ENCODE peak calls at places on chromosomes 3 and 15, in four cellular contexts. D is A549, X is NB4, C is heart left ventricle. O is an unnamed sample.

GRCh38 chr3:191235331-191236314 is 36.6 kb downstream of the OSTN start:
- DNase-seq in D (no peak), C (no peak), X (no peak), O (no peak)

GRCh38 chr3:78900426-78900825 is 867.4 kb downstream of the ROBO1 start:
- DNase-seq in X (no peak), D (no peak), C (no peak), O (no peak)

GRCh38 chr15:66827698-66828055 is 125.6 kb downstream of the SMAD6 start:
- DNase-seq in C (no peak), D (no peak), X (no peak), O (no peak)

GRCh38 chr3:45592830-45593707 is 1.5 kb upstream of the LIMD1 start:
- DNase-seq in C (peak; percentile 95), D (peak; percentile 92), X (peak; percentile 94), O (peak; percentile 93)

GRCh38 chr3:132596326-132596725 is 744 bp upstream of the ACKR4 start:
- DNase-seq in X (no peak), C (no peak), D (no peak), O (no peak)

GRCh38 chr3:27467545-27467944 is 16.6 kb downstream of the SLC4A7 start:
- DNase-seq in X (peak; percentile 53), C (no peak), D (peak; percentile 57), O (no peak)

GRCh38 chr3:27224197-27224596 is 145.0 kb downstream of the NEK10 start:
- DNase-seq in C (no peak), D (no peak), X (no peak), O (no peak)

GRCh38 chr3:57298041-57298440 is 5.6 kb upstream of the ASB14 start:
- DNase-seq in D (peak; percentile 27), C (no peak), X (no peak), O (no peak)

GRCh38 chr15:50355612-50355905 is 561 bp upstream of the GABPB1 start:
- DNase-seq in C (no peak), D (no peak), X (no peak), O (no peak)

GRCh38 chr15:60572462-60573214 is 93.7 kb upstream of the ICE2 start:
- DNase-seq in X (no peak), D (no peak), C (no peak), O (no peak)

GRCh38 chr3:23256741-23257435 is 53.8 kb downstream of the UBE2E2 start:
- DNase-seq in X (peak; percentile 11), C (no peak), D (no peak), O (no peak)

GRCh38 chr15:53918180-53919079 is 59.8 kb upstream of the UNC13C start:
- DNase-seq in D (peak; percentile 25), X (no peak), C (no peak), O (no peak)

GRCh38 chr3:7964899-7965298 is 536.7 kb upstream of the LMCD1 start:
- DNase-seq in C (no peak), D (no peak), X (no peak), O (no peak)

GRCh38 chr3:4805662-4806061 is 173.6 kb upstream of the BHLHE40 start:
- DNase-seq in C (no peak), X (no peak), D (no peak), O (no peak)

GRCh38 chr3:141306276-141306675 is 62.0 kb upstream of the ZBTB38 start:
- DNase-seq in X (no peak), D (no peak), C (no peak), O (no peak)

GRCh38 chr3:98612996-98613517 is 19.6 kb upstream of the CPOX start:
- DNase-seq in X (no peak), D (no peak), C (peak; percentile 51), O (no peak)

GRCh38 chr15:69604050-69604378 is 151.4 kb downstream of the RPLP1 start:
- DNase-seq in D (peak; percentile 85), C (no peak), X (peak; percentile 28), O (no peak)

GRCh38 chr3:31009881-31010280 is 115.4 kb upstream of the GADL1 start:
- DNase-seq in C (no peak), X (no peak), D (no peak), O (no peak)

GRCh38 chr15:80272987-80273386 is 21.0 kb upstream of the CTXND1 start:
- DNase-seq in C (no peak), X (no peak), D (no peak), O (no peak)

GRCh38 chr3:112931737-112932521 is 43.0 kb downstream of the CD200R1 start:
- DNase-seq in D (no peak), C (peak; percentile 54), X (peak; percentile 1), O (no peak)

GRCh38 chr15:100043069-100043641 is 298.6 kb downstream of the ADAMTS17 start:
- DNase-seq in C (no peak), D (peak; percentile 42), X (peak; percentile 25), O (no peak)

GRCh38 chr3:100032262-100032661 is 82.0 kb downstream of the FILIP1L start:
- DNase-seq in D (peak; percentile 11), X (no peak), C (no peak), O (no peak)

GRCh38 chr3:53842436-53843194 is 3.6 kb downstream of the CHDH start:
- DNase-seq in D (peak; percentile 48), C (no peak), X (no peak), O (peak; percentile 62)

GRCh38 chr15:79357566-79357965 is 46.7 kb downstream of the TMED3 start:
- DNase-seq in D (no peak), X (no peak), C (no peak), O (no peak)

GRCh38 chr15:34365073-34365825 is 1.7 kb downstream of the LPCAT4 start:
- DNase-seq in D (no peak), X (peak; percentile 53), C (no peak), O (no peak)

GRCh38 chr15:34370129-34370528 is 3.1 kb upstream of the LPCAT4 start:
- DNase-seq in D (no peak), C (no peak), X (peak; percentile 36), O (no peak)

GRCh38 chr15:34365836-34366235 is 1.2 kb downstream of the LPCAT4 start:
- DNase-seq in D (no peak), X (no peak), C (no peak), O (no peak)

GRCh38 chr15:34366271-34367043 is 539 bp downstream of the LPCAT4 start:
- DNase-seq in C (peak; percentile 81), X (peak; percentile 81), D (peak; percentile 66), O (peak; percentile 63)

GRCh38 chr15:34367128-34368081 is at the start of gene LPCAT4:
- DNase-seq in D (peak; percentile 96), C (peak; percentile 94), X (peak; percentile 93), O (peak; percentile 83)
- TF ChIP-seq POLR2A in D (peak; percentile 90), C (no peak), X (peak; percentile 88), O (peak; percentile 69)

DNA sequence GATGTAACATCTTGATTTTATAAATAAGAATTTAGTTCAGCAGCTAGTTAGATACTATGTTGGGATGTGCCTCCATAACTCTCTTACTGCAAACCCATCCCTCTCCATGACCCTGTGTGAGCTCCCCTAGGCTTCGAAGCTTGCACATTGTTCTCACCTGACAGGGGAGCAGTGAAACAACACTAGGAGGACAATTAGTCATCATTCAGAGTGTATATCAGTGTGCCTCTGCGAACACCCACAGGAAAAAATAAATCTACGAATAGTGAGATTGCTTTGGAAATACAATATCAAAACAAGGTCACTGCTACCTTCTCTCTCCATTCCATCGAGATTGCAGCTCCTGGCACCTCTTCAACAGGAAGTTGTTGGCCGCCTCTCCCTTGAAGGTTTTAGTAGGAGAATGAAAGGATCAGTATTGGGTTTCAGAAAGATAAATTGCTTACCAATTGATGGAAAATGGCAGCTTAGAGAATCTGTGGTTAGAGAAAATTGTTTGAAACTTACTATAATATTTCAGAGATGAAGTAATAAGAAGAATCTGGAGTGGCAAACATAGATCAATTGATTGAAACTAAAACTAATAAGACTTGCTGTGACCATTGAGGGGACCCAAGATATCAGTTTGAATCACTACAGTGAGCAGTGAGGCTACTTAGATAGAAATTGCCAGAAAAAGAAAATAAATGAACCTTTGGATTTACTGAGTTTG is 103.2 kb downstream of the CHL1 start:
- DNase-seq in D (no peak), C (no peak), X (no peak), O (no peak)
- TF ChIP-seq POLR2A in D (no peak), C (no peak), X (no peak), O (no peak)

DNA sequence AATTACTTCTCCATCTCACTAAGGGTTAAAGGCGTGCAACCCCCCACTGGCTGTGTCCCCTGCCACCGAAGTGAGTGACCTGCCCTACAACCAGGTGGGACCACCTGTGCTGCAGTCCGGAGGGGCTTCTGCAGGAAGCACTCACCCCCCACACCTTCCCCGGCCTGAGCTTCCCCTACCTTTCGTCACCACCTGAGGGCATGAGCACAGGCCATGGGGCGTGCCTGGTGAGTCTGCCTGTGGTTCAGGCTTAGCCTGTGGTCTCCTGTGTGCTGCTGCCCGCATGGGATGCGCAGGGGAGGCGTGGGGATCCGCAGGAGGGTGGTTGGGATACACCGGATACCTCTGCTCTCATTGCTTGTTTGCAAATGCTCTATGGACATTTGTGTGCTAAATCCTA is 46.0 kb downstream of the KLHL25 start:
- DNase-seq in X (no peak), C (no peak), D (no peak), O (peak; percentile 52)
- TF ChIP-seq POLR2A in X (no peak), C (no peak), D (no peak), O (no peak)

GRCh38 chr3:48716508-48716981 is 476 bp downstream of the IP6K2 start:
- DNase-seq in D (no peak), X (peak; percentile 16), C (no peak), O (no peak)

GRCh38 chr3:48711727-48712126 is 5.3 kb downstream of the IP6K2 start:
- DNase-seq in D (no peak), X (peak; percentile 28), C (no peak), O (no peak)

GRCh38 chr3:48715179-48715800 is 1.7 kb downstream of the IP6K2 start:
- DNase-seq in X (no peak), C (no peak), D (peak; percentile 30), O (no peak)

GRCh38 chr3:48716982-48717746 is at the start of gene IP6K2:
- DNase-seq in C (peak; percentile 100), D (peak; percentile 95), X (peak; percentile 97), O (peak; percentile 99)
- TF ChIP-seq POLR2A in C (no peak), D (peak; percentile 50), X (peak; percentile 96), O (peak; percentile 94)

GRCh38 chr3:38616658-38617057 is 32.8 kb downstream of the SCN5A start:
- DNase-seq in C (no peak), X (no peak), D (no peak), O (no peak)
- TF ChIP-seq POLR2A in C (no peak), X (no peak), D (no peak), O (no peak)

O was measured in uterus.